ENCODE peak calls at places on chromosomes 1 and 21, in eight cellular contexts. Q, G, T, H, C, Z, U and M are unnamed samples.

GRCh38 chr1:233015965-233016364 is 65.6 kb downstream of the NTPCR start:
- DNase-seq in Q (no peak), G (no peak), T (peak; percentile 37), H (no peak), C (no peak), Z (no peak), U (no peak), M (no peak)

GRCh38 chr1:214537219-214537618 is 14.2 kb downstream of the PTPN14 start:
- DNase-seq in Q (no peak), G (no peak), T (no peak), H (no peak), C (no peak), Z (no peak), U (no peak), M (no peak)

GRCh38 chr1:8077120-8077573 is 51.0 kb upstream of the ERRFI1 start:
- DNase-seq in Q (no peak), G (peak; percentile 77), T (no peak), H (no peak), C (no peak), Z (no peak), U (no peak), M (no peak)

GRCh38 chr1:38611661-38612211 is 247.8 kb downstream of the RRAGC start:
- DNase-seq in Q (no peak), G (no peak), T (no peak), H (no peak), C (no peak), Z (no peak), U (no peak), M (no peak)

GRCh38 chr21:40555129-40555528 is 291.8 kb downstream of the DSCAM start:
- DNase-seq in Q (no peak), G (no peak), T (no peak), H (no peak), C (no peak), Z (no peak), U (no peak), M (no peak)

GRCh38 chr1:71232786-71233185 is 152.0 kb upstream of the ZRANB2 start:
- DNase-seq in Q (no peak), G (no peak), T (no peak), H (no peak), C (no peak), Z (no peak), U (no peak), M (no peak)

GRCh38 chr1:48627467-48627866 is 149.2 kb downstream of the BEND5 start:
- DNase-seq in Q (no peak), G (no peak), T (no peak), H (no peak), C (no peak), Z (no peak), U (no peak), M (no peak)

GRCh38 chr1:225871374-225872074 is 10.7 kb downstream of the TMEM63A start:
- DNase-seq in Q (no peak), G (peak; percentile 66), T (no peak), H (peak; percentile 30), C (no peak), Z (no peak), U (no peak), M (no peak)

GRCh38 chr1:36096500-36097412 is 8.1 kb downstream of the ADPRS start:
- DNase-seq in Q (no peak), G (no peak), T (no peak), H (no peak), C (no peak), Z (no peak), U (no peak), M (no peak)
- TF ChIP-seq CTCF in Q (peak; percentile 15), G (no peak), T (peak; percentile 8), H (no peak), C (peak; percentile 46), Z (no peak), U (no peak), M (peak; percentile 54)

GRCh38 chr1:185645686-185646085 is 88.5 kb upstream of the HMCN1 start:
- DNase-seq in Q (no peak), G (no peak), T (no peak), H (no peak), C (no peak), Z (no peak), U (no peak), M (no peak)
- TF ChIP-seq CTCF in Q (no peak), G (no peak), T (no peak), H (no peak), C (no peak), Z (no peak), U (no peak), M (no peak)

DNA sequence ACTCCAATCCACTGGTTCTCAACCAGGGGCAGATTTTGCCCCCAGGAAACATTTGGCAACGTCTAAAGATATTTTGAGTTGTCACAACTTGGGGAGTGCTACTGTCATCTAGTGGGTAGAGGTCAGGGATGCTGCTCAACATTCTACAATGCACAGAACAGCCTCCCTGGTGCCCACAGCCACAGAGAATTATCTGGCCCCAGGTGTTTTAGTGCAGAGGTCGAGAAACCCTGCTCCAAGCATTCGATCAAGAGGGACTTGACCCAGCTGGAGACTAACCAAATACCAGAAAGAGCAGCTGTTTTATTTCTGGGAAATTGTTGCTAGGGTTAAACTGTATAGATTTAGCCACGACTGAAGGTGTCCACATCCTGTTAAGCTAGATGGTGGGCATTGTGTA is 19.2 kb downstream of the CD247 start:
- DNase-seq in Q (no peak), G (no peak), T (no peak), H (no peak), C (no peak), Z (peak; percentile 27), U (no peak), M (no peak)
- TF ChIP-seq CTCF in Q (no peak), G (no peak), T (no peak), H (no peak), C (no peak), Z (no peak), U (no peak), M (no peak)

GRCh38 chr21:33302796-33303195 is 22.0 kb upstream of the IFNAR1 start:
- DNase-seq in Q (no peak), G (no peak), T (no peak), H (no peak), C (no peak), Z (no peak), U (no peak), M (no peak)
- TF ChIP-seq CTCF in Q (no peak), G (no peak), T (no peak), H (no peak), C (no peak), Z (no peak), U (no peak), M (no peak)

GRCh38 chr21:39472786-39473185 is 21.0 kb downstream of the SH3BGR start:
- DNase-seq in Q (no peak), G (no peak), T (no peak), H (no peak), C (no peak), Z (no peak), U (no peak), M (no peak)

GRCh38 chr21:39474545-39474944 is 22.8 kb downstream of the SH3BGR start:
- DNase-seq in Q (no peak), G (no peak), T (no peak), H (no peak), C (no peak), Z (no peak), U (no peak), M (no peak)

GRCh38 chr21:39472211-39472610 is 20.4 kb downstream of the SH3BGR start:
- DNase-seq in Q (no peak), G (no peak), T (no peak), H (no peak), C (no peak), Z (no peak), U (no peak), M (no peak)

GRCh38 chr21:39467746-39468145 is 16.0 kb downstream of the SH3BGR start:
- DNase-seq in Q (no peak), G (no peak), T (no peak), H (no peak), C (no peak), Z (no peak), U (no peak), M (no peak)

DNA sequence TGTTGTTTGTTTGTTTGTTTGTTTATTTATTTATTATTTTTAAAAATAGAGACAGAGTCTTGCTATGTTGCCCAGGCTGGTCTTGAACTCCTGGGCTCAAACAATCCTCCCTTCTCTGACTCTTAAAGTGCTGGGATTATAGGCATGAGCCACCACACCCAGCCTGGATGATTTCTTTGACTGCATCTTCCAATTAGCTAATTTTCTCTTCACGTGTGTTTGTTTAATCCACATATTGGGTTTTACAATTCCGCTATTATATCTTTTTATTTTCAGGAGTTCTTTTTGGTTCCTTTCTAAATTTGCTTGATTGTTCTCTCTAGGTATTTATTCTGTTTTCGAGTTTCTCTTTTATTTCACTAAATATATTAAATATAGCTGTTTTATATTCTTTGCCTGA is 19.8 kb downstream of the SH3BGR start:
- DNase-seq in Q (no peak), G (no peak), T (no peak), H (no peak), C (no peak), Z (no peak), U (no peak), M (no peak)
- TF ChIP-seq CTCF in Q (no peak), G (no peak), T (no peak), H (no peak), C (no peak), Z (no peak), U (no peak), M (no peak)